ENCODE peak calls at places on chromosomes 2 and 18, in six cellular contexts. P is pulmonary artery endothelial cell; H is thyroid gland; J is AG08396; G is stimulated activated CD4-positive, alpha-beta T cell treated with anti-CD3 and anti-CD28 coated beads, Interleukin-12 subunit alpha, Interleukin-12 subunit beta, amount 100 ng/mL, for 4 hours; O is NCI-H1105 treated with DMSO at 0.1 percent for 48 hours. F is an unnamed sample.

GRCh38 chr2:233761040-233761769 is 1.1 kb downstream of the UGT1A1 start:
- DNase-seq in P (no peak), H (no peak), J (no peak), G (no peak), O (no peak), F (no peak)

GRCh38 chr2:9532421-9532820 is 23.2 kb downstream of the ADAM17 start:
- DNase-seq in P (no peak), H (no peak), J (no peak), G (no peak), O (no peak), F (no peak)

GRCh38 chr2:23746141-23746863 is 180.6 kb downstream of the ATAD2B start:
- DNase-seq in P (no peak), H (no peak), J (no peak), G (no peak), O (no peak), F (no peak)

GRCh38 chr2:31347788-31348187 is 66.8 kb downstream of the XDH start:
- DNase-seq in P (no peak), H (no peak), J (peak; percentile 61), G (no peak), O (no peak), F (peak; percentile 85)

GRCh38 chr2:45714679-45715078 is 63.2 kb downstream of the PRKCE start:
- DNase-seq in P (no peak), H (no peak), J (no peak), G (no peak), O (no peak), F (no peak)

GRCh38 chr2:75632091-75632704 is 14.4 kb upstream of the MRPL19 start:
- DNase-seq in P (no peak), H (peak; percentile 54), J (no peak), G (no peak), O (no peak), F (peak; percentile 68)

GRCh38 chr2:206477296-206477695 is 34.0 kb downstream of the ADAM23 start:
- DNase-seq in P (no peak), H (no peak), J (no peak), G (no peak), O (peak; percentile 98), F (peak; percentile 35)

GRCh38 chr18:10417191-10417590 is 37.2 kb upstream of the APCDD1 start:
- DNase-seq in P (no peak), H (no peak), J (no peak), G (no peak), O (no peak), F (no peak)

GRCh38 chr2:237627463-237628321 is at the start of gene LRRFIP1:
- DNase-seq in P (no peak), H (peak; percentile 59), J (peak; percentile 84), G (peak; percentile 32), O (no peak), F (peak; percentile 27)

GRCh38 chr18:55861266-55861665 is 273.3 kb upstream of the TCF4 start:
- DNase-seq in P (peak; percentile 20), H (peak; percentile 8), J (peak; percentile 13), G (no peak), O (peak; percentile 30), F (peak; percentile 55)

GRCh38 chr18:37543321-37543720 is 22.3 kb downstream of the CELF4 start:
- DNase-seq in P (no peak), H (no peak), J (no peak), G (no peak), O (no peak), F (no peak)

GRCh38 chr2:170812716-170813585 is 3.7 kb upstream of the GAD1 start:
- DNase-seq in P (peak; percentile 35), H (peak; percentile 26), J (peak; percentile 77), G (no peak), O (peak; percentile 86), F (peak; percentile 90)

GRCh38 chr2:151878655-151879563 is 50.7 kb upstream of the ARL5A start:
- DNase-seq in P (peak; percentile 44), H (no peak), J (no peak), G (no peak), O (no peak), F (peak; percentile 60)

GRCh38 chr2:200189964-200190363 is 116.5 kb upstream of the SPATS2L start:
- DNase-seq in P (no peak), H (peak; percentile 5), J (no peak), G (no peak), O (no peak), F (no peak)

F was measured in fibroblast of gingiva.